ENCODE peak calls at places on chromosomes 13 and 19, in ten cellular contexts. One of them, this sample, is unnamed.
A peak's percentile ranks its signal among the peaks of the same experiment; 100 is the strongest.

GRCh38 chr19:35081201-35081600 is 34.4 kb upstream of the FXYD3 start:
- DNase-seq in uterus: no peak
- DNase-seq in activated CD4-positive, alpha-beta T cell treated with anti-CD3 and anti-CD28 coated beads, Interleukin-2, amount 50 U/mL, for 1 hour: no peak
- DNase-seq in activated T-helper 1 cell treated with Interleukin-2 at 50 U/mL for 16 hours: no peak
- DNase-seq in Caki2: no peak
- DNase-seq in AG04450: no peak
- DNase-seq in tibial artery: no peak
- DNase-seq in ELR: no peak
- DNase-seq in D341Med: no peak
- DNase-seq in NCI-H446: no peak
- DNase-seq in this sample: no peak

GRCh38 chr19:39916851-39917396 is 17.5 kb downstream of the FCGBP start:
- DNase-seq in ELR: no peak
- DNase-seq in AG04450: no peak
- DNase-seq in Caki2: no peak
- DNase-seq in D341Med: no peak
- DNase-seq in uterus: no peak
- DNase-seq in tibial artery: no peak
- DNase-seq in activated T-helper 1 cell treated with Interleukin-2 at 50 U/mL for 16 hours: no peak
- DNase-seq in activated CD4-positive, alpha-beta T cell treated with anti-CD3 and anti-CD28 coated beads, Interleukin-2, amount 50 U/mL, for 1 hour: no peak
- DNase-seq in NCI-H446: no peak
- DNase-seq in this sample: no peak

GRCh38 chr19:17530586-17530985 is 19.1 kb downstream of the PGLS start:
- DNase-seq in tibial artery: no peak
- DNase-seq in activated T-helper 1 cell treated with Interleukin-2 at 50 U/mL for 16 hours: no peak
- DNase-seq in AG04450: no peak
- DNase-seq in uterus: no peak
- DNase-seq in D341Med: no peak
- DNase-seq in ELR: no peak
- DNase-seq in NCI-H446: no peak
- DNase-seq in activated CD4-positive, alpha-beta T cell treated with anti-CD3 and anti-CD28 coated beads, Interleukin-2, amount 50 U/mL, for 1 hour: no peak
- DNase-seq in Caki2: no peak
- DNase-seq in this sample: no peak

GRCh38 chr19:48752511-48753365 is at the start of gene FUT1:
- DNase-seq in tibial artery: peak; percentile 37
- DNase-seq in activated CD4-positive, alpha-beta T cell treated with anti-CD3 and anti-CD28 coated beads, Interleukin-2, amount 50 U/mL, for 1 hour: peak; percentile 39
- DNase-seq in ELR: peak; percentile 67
- DNase-seq in NCI-H446: no peak
- DNase-seq in D341Med: peak; percentile 43
- DNase-seq in AG04450: no peak
- DNase-seq in activated T-helper 1 cell treated with Interleukin-2 at 50 U/mL for 16 hours: peak; percentile 15
- DNase-seq in Caki2: peak; percentile 65
- DNase-seq in uterus: no peak
- DNase-seq in this sample: peak; percentile 26

GRCh38 chr13:98284677-98285076 is 107.6 kb upstream of the RNF113B start:
- DNase-seq in AG04450: no peak
- DNase-seq in NCI-H446: no peak
- DNase-seq in tibial artery: no peak
- DNase-seq in D341Med: no peak
- DNase-seq in Caki2: no peak
- DNase-seq in activated CD4-positive, alpha-beta T cell treated with anti-CD3 and anti-CD28 coated beads, Interleukin-2, amount 50 U/mL, for 1 hour: no peak
- DNase-seq in activated T-helper 1 cell treated with Interleukin-2 at 50 U/mL for 16 hours: no peak
- DNase-seq in ELR: no peak
- DNase-seq in uterus: no peak
- DNase-seq in this sample: no peak

GRCh38 chr19:16160943-16161560 is 12.3 kb downstream of the CIB3 start:
- DNase-seq in NCI-H446: no peak
- DNase-seq in activated CD4-positive, alpha-beta T cell treated with anti-CD3 and anti-CD28 coated beads, Interleukin-2, amount 50 U/mL, for 1 hour: no peak
- DNase-seq in tibial artery: no peak
- DNase-seq in ELR: peak; percentile 96
- DNase-seq in Caki2: peak; percentile 69
- DNase-seq in AG04450: peak; percentile 27
- DNase-seq in uterus: no peak
- DNase-seq in D341Med: no peak
- DNase-seq in activated T-helper 1 cell treated with Interleukin-2 at 50 U/mL for 16 hours: no peak
- DNase-seq in this sample: no peak

GRCh38 chr13:75225288-75225687 is 256.7 kb downstream of the TBC1D4 start:
- DNase-seq in tibial artery: no peak
- DNase-seq in ELR: no peak
- DNase-seq in activated CD4-positive, alpha-beta T cell treated with anti-CD3 and anti-CD28 coated beads, Interleukin-2, amount 50 U/mL, for 1 hour: no peak
- DNase-seq in NCI-H446: no peak
- DNase-seq in AG04450: no peak
- DNase-seq in Caki2: no peak
- DNase-seq in D341Med: no peak
- DNase-seq in uterus: no peak
- DNase-seq in activated T-helper 1 cell treated with Interleukin-2 at 50 U/mL for 16 hours: no peak
- DNase-seq in this sample: no peak

GRCh38 chr19:4121815-4122214 is 2.1 kb downstream of the MAP2K2 start:
- DNase-seq in activated CD4-positive, alpha-beta T cell treated with anti-CD3 and anti-CD28 coated beads, Interleukin-2, amount 50 U/mL, for 1 hour: no peak
- DNase-seq in ELR: no peak
- DNase-seq in D341Med: no peak
- DNase-seq in tibial artery: no peak
- DNase-seq in uterus: no peak
- DNase-seq in AG04450: no peak
- DNase-seq in NCI-H446: no peak
- DNase-seq in activated T-helper 1 cell treated with Interleukin-2 at 50 U/mL for 16 hours: no peak
- DNase-seq in Caki2: no peak
- DNase-seq in this sample: no peak

GRCh38 chr13:100542546-100543156 is 45.9 kb downstream of the GGACT start:
- DNase-seq in D341Med: no peak
- DNase-seq in activated T-helper 1 cell treated with Interleukin-2 at 50 U/mL for 16 hours: no peak
- DNase-seq in Caki2: no peak
- DNase-seq in NCI-H446: no peak
- DNase-seq in tibial artery: no peak
- DNase-seq in ELR: peak; percentile 66
- DNase-seq in activated CD4-positive, alpha-beta T cell treated with anti-CD3 and anti-CD28 coated beads, Interleukin-2, amount 50 U/mL, for 1 hour: no peak
- DNase-seq in uterus: no peak
- DNase-seq in AG04450: no peak
- DNase-seq in this sample: no peak

GRCh38 chr19:50909240-50910070 is 1.7 kb downstream of the KLK4 start:
- DNase-seq in tibial artery: no peak
- DNase-seq in NCI-H446: no peak
- DNase-seq in uterus: peak; percentile 19
- DNase-seq in activated CD4-positive, alpha-beta T cell treated with anti-CD3 and anti-CD28 coated beads, Interleukin-2, amount 50 U/mL, for 1 hour: no peak
- DNase-seq in AG04450: no peak
- DNase-seq in Caki2: peak; percentile 91
- DNase-seq in D341Med: peak; percentile 72
- DNase-seq in ELR: peak; percentile 47
- DNase-seq in activated T-helper 1 cell treated with Interleukin-2 at 50 U/mL for 16 hours: no peak
- DNase-seq in this sample: no peak

GRCh38 chr13:48954086-48954485 is 21.6 kb upstream of the FNDC3A start:
- DNase-seq in tibial artery: no peak
- DNase-seq in activated T-helper 1 cell treated with Interleukin-2 at 50 U/mL for 16 hours: no peak
- DNase-seq in AG04450: no peak
- DNase-seq in Caki2: no peak
- DNase-seq in NCI-H446: no peak
- DNase-seq in uterus: no peak
- DNase-seq in activated CD4-positive, alpha-beta T cell treated with anti-CD3 and anti-CD28 coated beads, Interleukin-2, amount 50 U/mL, for 1 hour: no peak
- DNase-seq in D341Med: no peak
- DNase-seq in ELR: peak; percentile 71
- DNase-seq in this sample: no peak

GRCh38 chr13:48493076-48493765 is 39.7 kb downstream of the RCBTB2 start:
- DNase-seq in activated T-helper 1 cell treated with Interleukin-2 at 50 U/mL for 16 hours: no peak
- DNase-seq in D341Med: no peak
- DNase-seq in uterus: no peak
- DNase-seq in Caki2: no peak
- DNase-seq in AG04450: no peak
- DNase-seq in tibial artery: no peak
- DNase-seq in NCI-H446: no peak
- DNase-seq in activated CD4-positive, alpha-beta T cell treated with anti-CD3 and anti-CD28 coated beads, Interleukin-2, amount 50 U/mL, for 1 hour: no peak
- DNase-seq in ELR: peak; percentile 28
- DNase-seq in this sample: peak; percentile 21

GRCh38 chr19:16143399-16144215 is at the start of gene HSH2D:
- DNase-seq in D341Med: no peak
- DNase-seq in AG04450: no peak
- DNase-seq in activated T-helper 1 cell treated with Interleukin-2 at 50 U/mL for 16 hours: peak; percentile 66
- DNase-seq in uterus: no peak
- DNase-seq in ELR: peak; percentile 26
- DNase-seq in activated CD4-positive, alpha-beta T cell treated with anti-CD3 and anti-CD28 coated beads, Interleukin-2, amount 50 U/mL, for 1 hour: peak; percentile 79
- DNase-seq in Caki2: no peak
- DNase-seq in tibial artery: no peak
- DNase-seq in NCI-H446: no peak
- DNase-seq in this sample: peak; percentile 86

GRCh38 chr13:30705672-30706071 is 29.7 kb upstream of the ALOX5AP start:
- DNase-seq in D341Med: no peak
- DNase-seq in ELR: no peak
- DNase-seq in Caki2: no peak
- DNase-seq in uterus: no peak
- DNase-seq in activated CD4-positive, alpha-beta T cell treated with anti-CD3 and anti-CD28 coated beads, Interleukin-2, amount 50 U/mL, for 1 hour: no peak
- DNase-seq in activated T-helper 1 cell treated with Interleukin-2 at 50 U/mL for 16 hours: no peak
- DNase-seq in NCI-H446: no peak
- DNase-seq in tibial artery: no peak
- DNase-seq in AG04450: no peak
- DNase-seq in this sample: no peak

GRCh38 chr13:32047796-32048195 is 16.2 kb downstream of the FRY start:
- DNase-seq in tibial artery: no peak
- DNase-seq in uterus: no peak
- DNase-seq in Caki2: no peak
- DNase-seq in activated T-helper 1 cell treated with Interleukin-2 at 50 U/mL for 16 hours: no peak
- DNase-seq in NCI-H446: no peak
- DNase-seq in activated CD4-positive, alpha-beta T cell treated with anti-CD3 and anti-CD28 coated beads, Interleukin-2, amount 50 U/mL, for 1 hour: no peak
- DNase-seq in ELR: no peak
- DNase-seq in D341Med: no peak
- DNase-seq in AG04450: no peak
- DNase-seq in this sample: no peak

GRCh38 chr13:75145926-75146325 is 336.0 kb downstream of the TBC1D4 start:
- DNase-seq in activated CD4-positive, alpha-beta T cell treated with anti-CD3 and anti-CD28 coated beads, Interleukin-2, amount 50 U/mL, for 1 hour: no peak
- DNase-seq in activated T-helper 1 cell treated with Interleukin-2 at 50 U/mL for 16 hours: no peak
- DNase-seq in tibial artery: no peak
- DNase-seq in Caki2: no peak
- DNase-seq in uterus: no peak
- DNase-seq in AG04450: no peak
- DNase-seq in ELR: no peak
- DNase-seq in NCI-H446: no peak
- DNase-seq in D341Med: no peak
- DNase-seq in this sample: no peak

GRCh38 chr13:25840261-25840660 is 211.6 kb downstream of the SHISA2 start:
- DNase-seq in AG04450: no peak
- DNase-seq in ELR: no peak
- DNase-seq in activated CD4-positive, alpha-beta T cell treated with anti-CD3 and anti-CD28 coated beads, Interleukin-2, amount 50 U/mL, for 1 hour: no peak
- DNase-seq in tibial artery: no peak
- DNase-seq in Caki2: no peak
- DNase-seq in D341Med: no peak
- DNase-seq in activated T-helper 1 cell treated with Interleukin-2 at 50 U/mL for 16 hours: no peak
- DNase-seq in NCI-H446: no peak
- DNase-seq in uterus: no peak
- DNase-seq in this sample: no peak